ENCODE peak calls at places on chromosomes 7 and 10, in five cellular contexts. U is tibial nerve, K is GM12864, G is fibroblast of mammary gland, V is mammary epithelial cell. C is an unnamed sample.

GRCh38 chr10:100728928-100729876 is 16.2 kb upstream of the PAX2 start:
- DNase-seq in G (peak), U (no peak), K (no peak), V (no peak), C (no peak)

GRCh38 chr7:44172803-44173424 is 16.3 kb downstream of the GCK start:
- DNase-seq in K (no peak), G (no peak), U (no peak), V (no peak), C (no peak)

GRCh38 chr10:96448021-96448457 is 65.7 kb downstream of the TLL2 start:
- DNase-seq in U (peak), V (no peak), G (peak), K (no peak), C (no peak)

GRCh38 chr7:134902058-134902457 is 84.2 kb upstream of the AGBL3 start:
- DNase-seq in V (no peak), K (no peak), U (no peak), G (peak), C (no peak)

GRCh38 chr10:107914450-107915276 is 750.2 kb upstream of the SORCS1 start:
- DNase-seq in V (peak), G (peak), K (no peak), U (no peak), C (no peak)

GRCh38 chr7:109890622-109891021 is 1200.3 kb upstream of the LRRN3 start:
- DNase-seq in K (no peak), V (no peak), U (no peak), G (no peak), C (no peak)

GRCh38 chr10:109866995-109867635 is 56.2 kb downstream of the XPNPEP1 start:
- DNase-seq in V (no peak), U (no peak), G (peak), K (no peak), C (no peak)

GRCh38 chr7:152661479-152661878 is 14.5 kb downstream of the XRCC2 start:
- DNase-seq in V (no peak), G (no peak), U (no peak), K (no peak), C (no peak)

GRCh38 chr7:116290740-116291139 is 80.4 kb downstream of the TES start:
- DNase-seq in K (no peak), G (no peak), U (no peak), V (no peak), C (no peak)

GRCh38 chr10:69464801-69465401 is 13.6 kb downstream of the TSPAN15 start:
- DNase-seq in K (no peak), V (no peak), U (no peak), G (no peak), C (no peak)

GRCh38 chr10:18463673-18464211 is 187.6 kb downstream of the NSUN6 start:
- DNase-seq in K (no peak), V (no peak), U (no peak), G (no peak), C (no peak)

GRCh38 chr10:70540089-70540788 is 61.7 kb downstream of the PALD1 start:
- DNase-seq in V (no peak), K (no peak), G (no peak), U (no peak), C (no peak)

GRCh38 chr10:29725133-29725720 is 90.5 kb upstream of the SVIL start:
- DNase-seq in U (no peak), V (no peak), K (no peak), G (no peak), C (no peak)

GRCh38 chr7:378551-379455 is 88.8 kb downstream of the FOXL3 start:
- DNase-seq in G (no peak), U (no peak), V (no peak), K (no peak), C (no peak)

GRCh38 chr7:55552320-55553086 is 19.8 kb downstream of the VOPP1 start:
- DNase-seq in K (no peak), U (no peak), G (peak), V (no peak), C (peak)

GRCh38 chr7:151063212-151063561 is 3.8 kb downstream of the SLC4A2 start:
- DNase-seq in V (peak), U (peak), G (peak), K (no peak), C (no peak)

GRCh38 chr10:18822156-18822555 is 162.9 kb downstream of the ARL5B start:
- DNase-seq in U (no peak), K (no peak), G (peak), V (no peak), C (peak)

GRCh38 chr10:81034376-81034775 is 496.7 kb downstream of the SH2D4B start:
- DNase-seq in K (no peak), U (no peak), V (no peak), G (no peak), C (no peak)

GRCh38 chr7:112069879-112070321 is 136.3 kb downstream of the DOCK4 start:
- DNase-seq in V (peak), U (no peak), G (peak), K (no peak), C (no peak)

GRCh38 chr7:143728333-143728862 is 29.1 kb downstream of the CTAGE6 start:
- DNase-seq in K (no peak), G (no peak), U (no peak), V (no peak), C (no peak)

GRCh38 chr7:94087664-94088352 is 83.7 kb upstream of the BET1 start:
- DNase-seq in G (peak), K (peak), U (peak), V (peak), C (peak)

GRCh38 chr10:129098517-129098916 is 368.5 kb upstream of the MGMT start:
- DNase-seq in U (no peak), G (no peak), V (no peak), K (no peak), C (no peak)

GRCh38 chr7:88357295-88357694 is 50.6 kb upstream of the STEAP4 start:
- DNase-seq in U (no peak), V (peak), G (peak), K (no peak), C (no peak)

GRCh38 chr7:66615699-66616098 is 13.0 kb upstream of the KCTD7 start:
- DNase-seq in K (no peak), U (no peak), G (no peak), V (no peak), C (no peak)

GRCh38 chr10:91080776-91081175 is 139.7 kb upstream of the PCGF5 start:
- DNase-seq in G (no peak), V (no peak), U (no peak), K (no peak), C (no peak)

GRCh38 chr7:2980406-2981102 is 63.1 kb downstream of the CARD11 start:
- DNase-seq in G (no peak), U (peak), V (no peak), K (no peak), C (no peak)

GRCh38 chr7:6252748-6253147 is 19.7 kb downstream of the CYTH3 start:
- DNase-seq in U (no peak), V (peak), G (peak), K (no peak), C (no peak)

GRCh38 chr10:17216901-17217395 is 11.1 kb upstream of the VIM start:
- DNase-seq in K (no peak), U (no peak), G (peak), V (no peak), C (no peak)
- H3K4me3 ChIP-seq in K (no peak), U (no peak), G (no peak), V (no peak), C (no peak)

DNA sequence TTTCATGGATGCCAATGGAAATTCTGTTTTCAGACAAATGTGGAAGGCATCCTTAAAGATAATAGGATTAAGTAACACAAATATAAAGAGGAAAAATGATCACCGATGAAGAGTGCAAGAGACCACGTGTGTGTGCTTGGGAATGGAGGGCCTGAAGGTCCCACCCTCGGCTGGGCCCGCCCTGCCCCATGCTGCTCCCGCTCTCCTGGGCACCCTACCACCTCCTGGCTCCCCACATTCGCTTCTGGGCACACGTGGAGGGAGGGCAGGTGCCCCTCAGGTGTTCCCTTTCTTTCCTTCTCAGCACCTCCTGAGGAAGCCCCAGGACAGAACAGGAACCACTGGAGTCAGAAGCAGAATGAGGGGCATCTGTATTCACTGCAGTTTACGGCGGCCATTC is 367.6 kb downstream of the DNAJB6 start:
- DNase-seq in V (no peak), G (no peak), U (no peak), K (no peak), C (no peak)
- TF ChIP-seq CTCF in V (no peak), G (no peak), U (no peak), K (no peak), C (no peak)

DNA sequence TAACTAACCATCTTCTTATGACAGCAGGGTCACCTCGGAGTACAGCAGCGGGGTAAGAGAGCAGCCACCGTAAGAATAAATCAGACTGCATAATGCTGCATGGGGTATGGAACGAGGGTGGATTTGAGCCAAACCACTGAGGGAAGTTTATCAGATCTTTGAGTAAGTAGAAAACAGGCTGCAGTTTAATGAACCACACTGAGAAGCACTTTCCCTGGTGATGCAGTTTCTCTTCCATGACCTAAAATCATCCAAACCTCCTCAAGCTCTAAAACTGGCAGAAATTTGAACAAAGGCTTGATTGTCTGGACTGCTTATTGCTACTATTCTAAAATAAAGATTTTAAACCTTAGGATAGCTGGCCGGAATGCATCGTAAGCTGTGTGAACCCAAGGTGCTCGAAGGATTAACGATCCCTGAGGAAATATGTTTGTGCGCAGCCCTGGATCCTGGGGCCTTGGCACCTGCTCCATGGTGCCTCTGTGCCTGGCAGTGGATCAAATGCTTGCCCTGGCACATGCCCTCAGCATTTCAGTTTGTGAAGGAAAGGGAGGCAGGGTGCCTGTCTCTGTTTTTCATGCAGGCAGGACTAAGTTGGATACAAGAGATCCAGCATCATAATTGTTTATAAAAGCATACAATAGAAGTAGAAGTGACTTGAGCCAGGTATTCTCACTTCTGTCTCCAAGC is 322.7 kb downstream of the LHFPL3 start:
- DNase-seq in U (no peak), K (no peak), G (no peak), V (no peak), C (peak)
- H3K4me3 ChIP-seq in U (no peak), K (no peak), G (no peak), V (no peak), C (no peak)

GRCh38 chr10:105085980-105086379 is 444.9 kb downstream of the SORCS3 start:
- DNase-seq in G (no peak), K (no peak), V (no peak), U (no peak), C (no peak)
- TF ChIP-seq CTCF in G (no peak), K (no peak), V (no peak), U (no peak), C (no peak)

DNA sequence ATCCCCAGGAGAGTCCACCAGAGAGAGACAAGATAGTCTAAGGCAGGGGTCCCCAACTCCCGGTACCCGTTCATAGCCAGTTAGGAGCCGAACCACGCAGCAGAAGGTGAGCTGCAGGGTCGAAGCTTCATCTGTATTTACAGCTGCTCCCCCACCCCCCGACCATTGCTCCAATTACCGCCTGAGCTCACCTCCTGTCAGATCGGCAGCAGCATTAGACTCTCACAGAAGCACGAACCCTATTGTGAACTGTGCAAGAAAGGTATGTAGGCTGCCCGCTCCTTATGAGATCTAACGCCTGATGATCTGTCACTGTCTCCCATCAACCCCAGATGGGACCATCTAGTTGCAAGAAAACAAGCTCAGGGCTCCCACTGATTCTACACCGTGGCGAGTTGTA is 14.6 kb upstream of the AZGP1 start:
- DNase-seq in V (no peak), K (no peak), U (no peak), G (no peak), C (no peak)
- H3K4me3 ChIP-seq in V (no peak), K (no peak), U (no peak), G (no peak), C (peak)

GRCh38 chr10:31947144-31947926 is 18.7 kb upstream of the ARHGAP12 start:
- DNase-seq in G (peak), K (no peak), V (peak), U (peak), C (no peak)
- TF ChIP-seq CTCF in G (peak), K (no peak), V (peak), U (peak), C (peak)

GRCh38 chr10:13916384-13916947 is 329.7 kb downstream of the PRPF18 start:
- DNase-seq in K (no peak), U (no peak), V (no peak), G (no peak), C (no peak)
- H3K4me3 ChIP-seq in K (no peak), U (no peak), V (no peak), G (no peak), C (no peak)

DNA sequence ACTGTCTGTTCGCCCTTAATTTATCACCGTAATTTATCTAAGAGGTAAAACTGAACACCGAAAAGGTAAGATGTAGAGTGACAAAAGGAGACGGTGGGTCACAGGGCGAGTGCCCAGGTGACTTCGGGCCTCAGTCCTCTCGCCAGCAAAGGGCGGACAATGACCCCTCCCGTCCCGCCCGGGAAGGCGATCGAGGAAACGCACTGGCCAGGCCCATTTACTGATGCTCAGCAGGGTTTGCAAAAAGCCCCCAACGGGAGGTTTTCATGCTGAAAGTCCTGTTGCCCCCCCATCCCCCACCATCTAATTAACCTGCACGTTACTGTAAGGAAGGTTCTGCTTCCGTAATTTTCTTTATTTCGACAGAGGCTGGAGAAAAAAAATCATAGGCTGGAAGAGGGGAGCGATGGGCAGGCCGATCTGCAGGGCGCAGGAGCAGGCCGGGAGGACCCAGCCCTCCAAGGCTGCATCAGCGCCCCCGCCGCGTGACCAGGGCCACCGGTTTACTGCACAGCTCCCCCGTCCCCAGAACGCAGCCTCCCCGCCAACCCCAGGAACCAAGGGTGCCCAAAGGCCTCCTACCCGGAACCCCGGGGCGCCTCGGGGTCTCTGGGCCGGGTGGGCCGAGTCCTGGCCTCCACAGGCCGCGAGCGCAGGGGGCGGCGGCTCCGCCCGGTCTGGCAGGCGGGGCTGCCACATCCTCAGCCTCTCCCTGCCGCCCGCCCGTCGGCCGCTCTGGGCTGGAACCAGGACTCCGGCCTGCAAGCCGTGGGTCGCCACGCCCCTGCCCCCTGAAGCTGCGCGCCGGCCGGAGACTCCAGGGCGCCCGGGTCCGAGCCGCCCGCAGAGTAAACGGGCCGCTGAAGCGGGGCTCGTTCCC is 637 bp downstream of the OAT start:
- DNase-seq in G (peak), V (peak), K (no peak), U (peak), C (peak)
- TF ChIP-seq CTCF in G (no peak), V (peak), K (no peak), U (no peak), C (no peak)

C was measured in retinal pigment epithelial cell.